ENCODE peak calls at places on chromosomes 2 and 18, in five cellular contexts. J, Q, I, E and R are unnamed samples.

GRCh38 chr2:54332386-54332785 is 76.4 kb upstream of the TSPYL6 start:
- DNase-seq in Q (no peak), I (no peak), J (no peak), E (no peak), R (no peak)

GRCh38 chr2:232668805-232669444 is 28.2 kb upstream of the GIGYF2 start:
- DNase-seq in I (no peak), J (peak), Q (peak), E (no peak), R (no peak)

GRCh38 chr2:133146893-133147292 is 421.4 kb downstream of the NCKAP5 start:
- DNase-seq in Q (no peak), J (peak), E (no peak), I (no peak), R (no peak)

GRCh38 chr18:57497372-57498294 is 62.5 kb downstream of the ONECUT2 start:
- DNase-seq in Q (no peak), I (no peak), J (peak), E (no peak), R (no peak)

GRCh38 chr2:8592736-8593135 is 89.1 kb upstream of the ID2 start:
- DNase-seq in Q (no peak), J (no peak), I (peak), E (no peak), R (no peak)

GRCh38 chr18:67553471-67553870 is 37.0 kb upstream of the DSEL start:
- DNase-seq in E (no peak), I (no peak), Q (no peak), J (no peak), R (no peak)

GRCh38 chr2:54366487-54367280 is 89.4 kb upstream of the SPTBN1 start:
- DNase-seq in J (peak), E (no peak), Q (no peak), I (no peak), R (no peak)

GRCh38 chr2:177693658-177694334 is 301.2 kb downstream of the AGPS start:
- DNase-seq in I (no peak), Q (no peak), E (no peak), J (no peak), R (no peak)

GRCh38 chr2:147860009-147860408 is 15.2 kb downstream of the ACVR2A start:
- DNase-seq in J (no peak), I (no peak), E (no peak), Q (no peak), R (no peak)

GRCh38 chr2:70069049-70069448 is 18.2 kb upstream of the PCBP1 start:
- DNase-seq in J (no peak), E (no peak), Q (no peak), I (no peak), R (no peak)

GRCh38 chr2:159790323-159790722 is 7.7 kb downstream of the CD302 start:
- DNase-seq in E (no peak), J (no peak), Q (no peak), I (no peak), R (no peak)

GRCh38 chr2:239824051-239824694 is 201.0 kb downstream of the NDUFA10 start:
- DNase-seq in Q (peak), E (peak), J (peak), I (peak), R (peak)

GRCh38 chr2:161975062-161975812 is 98.8 kb downstream of the DPP4 start:
- DNase-seq in E (no peak), Q (no peak), J (no peak), I (no peak), R (no peak)

GRCh38 chr18:48902023-48902855 is 48.5 kb downstream of the SMAD7 start:
- DNase-seq in Q (no peak), I (peak), E (peak), J (peak), R (peak)

GRCh38 chr2:64624108-64624610 is 29.6 kb downstream of the SERTAD2 start:
- DNase-seq in Q (no peak), J (no peak), E (no peak), I (no peak), R (no peak)

GRCh38 chr18:48814490-48815181 is 136.1 kb downstream of the SMAD7 start:
- DNase-seq in I (peak), E (peak), Q (no peak), J (peak), R (peak)

GRCh38 chr18:68467966-68468365 is 246.9 kb downstream of the TMX3 start:
- DNase-seq in Q (no peak), E (no peak), J (no peak), I (no peak), R (no peak)

GRCh38 chr2:235077046-235077445 is 125.2 kb downstream of the SH3BP4 start:
- DNase-seq in J (no peak), E (no peak), I (no peak), Q (no peak), R (no peak)

GRCh38 chr2:42127425-42128424 is 41.4 kb upstream of the EML4 start:
- DNase-seq in Q (no peak), I (no peak), E (no peak), J (no peak), R (no peak)

GRCh38 chr2:181810823-181811695 is 80.5 kb upstream of the ITPRID2 start:
- DNase-seq in I (no peak), E (no peak), Q (no peak), J (peak), R (no peak)

GRCh38 chr18:48833701-48834394 is 116.9 kb downstream of the SMAD7 start:
- DNase-seq in I (peak), Q (no peak), E (peak), J (peak), R (peak)

GRCh38 chr2:102619414-102620319 is at the start of gene SLC9A2:
- DNase-seq in I (peak), J (no peak), E (no peak), Q (peak), R (peak)

GRCh38 chr18:79439201-79440023 is 43.7 kb downstream of the NFATC1 start:
- DNase-seq in I (no peak), J (no peak), Q (no peak), E (no peak), R (no peak)

GRCh38 chr2:58967736-58968135 is 726.6 kb upstream of the FANCL start:
- DNase-seq in E (no peak), J (no peak), I (no peak), Q (no peak), R (no peak)

GRCh38 chr18:24497052-24497754 is 36.8 kb downstream of the HRH4 start:
- DNase-seq in J (peak), Q (no peak), I (no peak), E (no peak), R (no peak)

GRCh38 chr2:204115692-204116091 is 179.1 kb downstream of the ICOS start:
- DNase-seq in Q (no peak), I (no peak), J (no peak), E (no peak), R (no peak)

GRCh38 chr18:54684786-54685185 is 93.7 kb downstream of the DYNAP start:
- DNase-seq in I (no peak), E (no peak), Q (peak), J (peak), R (no peak)

GRCh38 chr18:32360682-32361345 is 109.9 kb downstream of the GAREM1 start:
- DNase-seq in I (no peak), E (no peak), Q (no peak), J (no peak), R (no peak)

GRCh38 chr18:32355896-32356295 is 114.8 kb downstream of the GAREM1 start:
- DNase-seq in E (no peak), J (peak), I (no peak), Q (no peak), R (no peak)

GRCh38 chr18:32358529-32358928 is 112.2 kb downstream of the GAREM1 start:
- DNase-seq in Q (no peak), E (no peak), J (no peak), I (no peak), R (no peak)

GRCh38 chr18:32362484-32362883 is 108.2 kb downstream of the GAREM1 start:
- DNase-seq in E (no peak), Q (no peak), J (no peak), I (no peak), R (no peak)

DNA sequence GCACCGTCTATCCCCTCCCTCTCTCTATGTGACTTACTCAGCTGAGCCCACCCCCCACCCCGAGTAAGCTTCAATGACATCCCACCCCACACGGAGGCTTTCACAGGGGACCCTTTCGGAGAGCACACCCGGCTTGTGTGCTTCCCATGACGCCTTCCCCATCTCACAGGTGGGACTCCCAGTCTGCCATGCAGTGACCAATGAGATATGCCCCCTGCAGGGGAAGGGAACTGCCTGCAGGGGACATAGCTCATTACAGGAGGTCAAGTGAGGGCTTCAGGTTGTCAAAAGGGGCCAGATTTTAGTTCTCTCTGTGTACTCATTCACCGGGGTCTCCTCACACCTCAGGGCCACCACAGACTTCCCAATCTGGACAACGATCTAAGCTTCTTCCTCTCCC is 112.6 kb downstream of the GAREM1 start:
- DNase-seq in J (no peak), I (no peak), E (no peak), Q (no peak), R (no peak)
- TF ChIP-seq CTCF in J (no peak), I (no peak), E (no peak), Q (no peak), R (no peak)

GRCh38 chr2:129193961-129194360 is 785.5 kb upstream of the RAB6C start:
- DNase-seq in I (no peak), J (no peak), Q (peak), E (no peak), R (no peak)
- TF ChIP-seq CTCF in I (no peak), J (no peak), Q (no peak), E (no peak), R (no peak)

GRCh38 chr2:117972466-117973123 is 41.3 kb downstream of the CCDC93 start:
- DNase-seq in E (no peak), Q (no peak), I (no peak), J (peak), R (no peak)

GRCh38 chr2:117963446-117963845 is 50.4 kb downstream of the CCDC93 start:
- DNase-seq in Q (no peak), J (no peak), I (no peak), E (no peak), R (no peak)

GRCh38 chr2:117967981-117968723 is 45.7 kb downstream of the CCDC93 start:
- DNase-seq in E (no peak), Q (no peak), J (no peak), I (no peak), R (no peak)

GRCh38 chr2:117973498-117974082 is 40.3 kb downstream of the CCDC93 start:
- DNase-seq in J (no peak), E (no peak), I (no peak), Q (no peak), R (no peak)

GRCh38 chr2:117968724-117969121 is 45.1 kb downstream of the CCDC93 start:
- DNase-seq in J (no peak), I (no peak), E (no peak), Q (no peak), R (no peak)
- TF ChIP-seq CTCF in J (no peak), I (no peak), E (no peak), Q (no peak), R (no peak)

DNA sequence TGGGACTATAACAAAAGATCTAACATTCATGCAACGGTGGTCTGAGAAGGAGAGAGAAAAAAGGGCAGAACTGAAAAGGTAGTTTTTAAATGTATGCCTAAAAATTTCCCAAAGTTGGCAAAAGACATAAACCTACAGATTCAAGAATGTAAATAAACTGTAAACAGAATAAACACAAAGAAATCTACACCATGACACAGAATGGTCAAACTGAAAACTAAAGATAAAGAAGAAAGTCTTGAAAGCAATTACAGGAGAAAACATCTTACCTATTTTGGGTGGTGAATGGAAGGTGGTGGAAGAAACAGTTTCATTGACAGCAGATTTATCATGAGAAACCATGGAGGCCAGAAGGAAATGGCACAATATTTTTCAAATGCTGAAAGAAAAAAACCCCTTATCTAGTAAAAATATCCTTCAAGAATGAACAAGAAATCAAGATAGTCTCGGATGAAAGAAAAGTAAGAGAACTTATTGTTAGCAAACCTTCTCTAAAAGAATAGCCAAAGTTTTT is 35.6 kb upstream of the ZNF397 start:
- DNase-seq in J (no peak), Q (no peak), I (no peak), E (no peak), R (no peak)
- TF ChIP-seq CTCF in J (no peak), Q (no peak), I (no peak), E (no peak), R (no peak)

GRCh38 chr2:17996978-17997377 is 118.5 kb downstream of the KCNS3 start:
- DNase-seq in E (no peak), I (no peak), J (no peak), Q (no peak), R (no peak)

GRCh38 chr2:18001671-18002070 is 123.2 kb downstream of the KCNS3 start:
- DNase-seq in I (no peak), Q (no peak), J (no peak), E (no peak), R (no peak)
- TF ChIP-seq CTCF in I (no peak), Q (no peak), J (no peak), E (no peak), R (peak)

GRCh38 chr2:28750316-28751101 is 1.1 kb upstream of the PPP1CB start:
- DNase-seq in I (no peak), Q (no peak), J (peak), E (no peak), R (no peak)
- TF ChIP-seq CTCF in I (no peak), Q (no peak), J (no peak), E (peak), R (no peak)

GRCh38 chr2:170930132-170931109 is 1.4 kb downstream of the GORASP2 start:
- DNase-seq in J (peak), Q (peak), E (no peak), I (no peak), R (no peak)
- TF ChIP-seq CTCF in J (no peak), Q (no peak), E (no peak), I (no peak), R (no peak)

GRCh38 chr2:35415282-35415681 is 940.3 kb upstream of the CRIM1 start:
- DNase-seq in I (no peak), Q (no peak), E (no peak), J (no peak), R (no peak)
- TF ChIP-seq CTCF in I (no peak), Q (peak), E (no peak), J (no peak), R (peak)

GRCh38 chr18:46917108-46917807 is at the start of the genes KATNAL2 and PIAS2:
- DNase-seq in I (peak), E (peak), J (peak), Q (peak), R (peak)
- TF ChIP-seq CTCF in I (no peak), E (no peak), J (no peak), Q (no peak), R (peak)

GRCh38 chr2:22487541-22487940 is 897.4 kb upstream of the KLHL29 start:
- DNase-seq in I (no peak), E (no peak), Q (no peak), J (no peak), R (no peak)
- TF ChIP-seq CTCF in I (no peak), E (no peak), Q (no peak), J (no peak), R (no peak)